ENCODE peak calls at places on chromosomes 7 and 10, in five cellular contexts. L, R, D, E and A are unnamed samples.

GRCh38 chr10:49614242-49615198 is 683 bp downstream of the CHAT start:
- DNase-seq in E (no peak), L (peak; percentile 48), D (peak; percentile 13), R (no peak), A (no peak)

GRCh38 chr10:73433538-73433867 is at the start of gene MSS51:
- DNase-seq in R (no peak), E (no peak), L (no peak), D (no peak), A (no peak)

GRCh38 chr7:48176356-48176893 is 5.2 kb downstream of the ABCA13 start:
- DNase-seq in R (no peak), E (no peak), L (no peak), D (no peak), A (no peak)

GRCh38 chr10:62250594-62251198 is 17.9 kb downstream of the RTKN2 start:
- DNase-seq in E (no peak), R (no peak), D (no peak), L (no peak), A (peak; percentile 42)

GRCh38 chr10:48634198-48634983 is 29.5 kb upstream of the ARHGAP22 start:
- DNase-seq in R (peak; percentile 56), L (no peak), E (no peak), D (no peak), A (no peak)

GRCh38 chr10:67385566-67385965 is 310.4 kb downstream of the CTNNA3 start:
- DNase-seq in R (no peak), E (no peak), L (no peak), D (no peak), A (no peak)

GRCh38 chr7:84154991-84155781 is 39.4 kb downstream of the SEMA3A start:
- DNase-seq in R (no peak), L (no peak), D (no peak), E (no peak), A (no peak)

GRCh38 chr10:131806646-131807317 is 94.0 kb upstream of the PPP2R2D start:
- DNase-seq in L (no peak), E (no peak), D (no peak), R (no peak), A (no peak)

GRCh38 chr10:96998329-96998888 is 166.3 kb downstream of the LCOR start:
- DNase-seq in E (no peak), L (no peak), D (no peak), R (no peak), A (peak; percentile 40)

GRCh38 chr10:784377-784758 is 94.9 kb upstream of the DIP2C start:
- DNase-seq in E (peak; percentile 37), L (peak; percentile 60), D (peak; percentile 10), R (peak; percentile 11), A (peak; percentile 7)

GRCh38 chr7:121669144-121669543 is 203.8 kb upstream of the PTPRZ1 start:
- DNase-seq in R (no peak), E (no peak), L (no peak), D (no peak), A (no peak)

GRCh38 chr10:4440260-4440659 is 385.7 kb upstream of the AKR1E2 start:
- DNase-seq in E (no peak), R (no peak), D (no peak), L (no peak), A (no peak)

GRCh38 chr7:43764807-43765491 is 6.5 kb downstream of the BLVRA start:
- DNase-seq in E (no peak), R (no peak), L (no peak), D (no peak), A (no peak)

GRCh38 chr10:1954339-1954738 is 217.0 kb upstream of the ADARB2 start:
- DNase-seq in R (no peak), D (no peak), E (no peak), L (no peak), A (no peak)

GRCh38 chr7:129394982-129395906 is 39.0 kb upstream of the STRIP2 start:
- DNase-seq in E (no peak), R (no peak), D (no peak), L (no peak), A (no peak)

GRCh38 chr10:8041284-8042031 is 13.0 kb upstream of the GATA3 start:
- DNase-seq in D (no peak), E (no peak), R (no peak), L (no peak), A (no peak)

GRCh38 chr7:155166673-155167370 is 96.7 kb downstream of the HTR5A start:
- DNase-seq in E (no peak), R (peak; percentile 34), L (peak; percentile 68), D (no peak), A (no peak)

GRCh38 chr7:68125173-68125572 is 1128.5 kb downstream of the TYW1 start:
- DNase-seq in L (no peak), D (peak; percentile 75), R (no peak), E (no peak), A (no peak)

GRCh38 chr10:93757766-93758509 is at the start of gene LGI1:
- DNase-seq in D (no peak), E (peak; percentile 76), R (no peak), L (no peak), A (no peak)

GRCh38 chr7:111172573-111172972 is 81.6 kb downstream of the LRRN3 start:
- DNase-seq in D (no peak), E (no peak), L (no peak), R (no peak), A (no peak)